ENCODE peak calls at places on chromosomes 2 and 18, in ten cellular contexts. One of them, this sample, is unnamed.

GRCh38 chr2:66318009-66318561 is 116.8 kb upstream of the MEIS1 start:
- ATAC-seq in upper lobe of right lung: no peak
- ATAC-seq in naive thymus-derived CD4-positive, alpha-beta T cell: no peak
- ATAC-seq in mucosa of descending colon: no peak
- ATAC-seq in PC-3: no peak
- ATAC-seq in K562: no peak
- ATAC-seq in HepG2: no peak
- ATAC-seq in pancreas: no peak
- ATAC-seq in lung: no peak
- ATAC-seq in upper lobe of left lung: no peak
- ATAC-seq in this sample: no peak

GRCh38 chr2:160942505-160943125 is 217.6 kb upstream of the TANK start:
- ATAC-seq in naive thymus-derived CD4-positive, alpha-beta T cell: no peak
- ATAC-seq in K562: no peak
- ATAC-seq in PC-3: no peak
- ATAC-seq in HepG2: no peak
- ATAC-seq in upper lobe of left lung: no peak
- ATAC-seq in pancreas: no peak
- ATAC-seq in upper lobe of right lung: no peak
- ATAC-seq in mucosa of descending colon: no peak
- ATAC-seq in lung: no peak
- ATAC-seq in this sample: no peak

GRCh38 chr18:78720456-78721250 is 259.0 kb upstream of the SALL3 start:
- ATAC-seq in HepG2: no peak
- ATAC-seq in mucosa of descending colon: no peak
- ATAC-seq in lung: no peak
- ATAC-seq in PC-3: no peak
- ATAC-seq in upper lobe of left lung: no peak
- ATAC-seq in pancreas: no peak
- ATAC-seq in upper lobe of right lung: no peak
- ATAC-seq in naive thymus-derived CD4-positive, alpha-beta T cell: no peak
- ATAC-seq in K562: no peak
- ATAC-seq in this sample: no peak

GRCh38 chr2:23220687-23221086 is 164.3 kb upstream of the KLHL29 start:
- ATAC-seq in HepG2: no peak
- ATAC-seq in lung: no peak
- ATAC-seq in mucosa of descending colon: no peak
- ATAC-seq in upper lobe of right lung: no peak
- ATAC-seq in pancreas: no peak
- ATAC-seq in PC-3: no peak
- ATAC-seq in naive thymus-derived CD4-positive, alpha-beta T cell: no peak
- ATAC-seq in K562: no peak
- ATAC-seq in upper lobe of left lung: no peak
- ATAC-seq in this sample: no peak

GRCh38 chr2:97718051-97718882 is 4.9 kb downstream of the ZAP70 start:
- ATAC-seq in mucosa of descending colon: peak; percentile 80
- ATAC-seq in pancreas: no peak
- ATAC-seq in upper lobe of left lung: no peak
- ATAC-seq in HepG2: no peak
- ATAC-seq in lung: peak; percentile 32
- ATAC-seq in upper lobe of right lung: peak; percentile 28
- ATAC-seq in K562: peak; percentile 20
- ATAC-seq in PC-3: no peak
- ATAC-seq in naive thymus-derived CD4-positive, alpha-beta T cell: peak; percentile 87
- ATAC-seq in this sample: no peak

GRCh38 chr2:218963597-218963996 is 4.1 kb downstream of the CDK5R2 start:
- ATAC-seq in K562: no peak
- ATAC-seq in PC-3: no peak
- ATAC-seq in upper lobe of left lung: no peak
- ATAC-seq in mucosa of descending colon: no peak
- ATAC-seq in naive thymus-derived CD4-positive, alpha-beta T cell: no peak
- ATAC-seq in lung: no peak
- ATAC-seq in pancreas: no peak
- ATAC-seq in upper lobe of right lung: no peak
- ATAC-seq in HepG2: no peak
- ATAC-seq in this sample: no peak

GRCh38 chr18:79882522-79883241 is 68.8 kb downstream of the SLC66A2 start:
- ATAC-seq in PC-3: no peak
- ATAC-seq in pancreas: no peak
- ATAC-seq in naive thymus-derived CD4-positive, alpha-beta T cell: no peak
- ATAC-seq in lung: no peak
- ATAC-seq in K562: no peak
- ATAC-seq in HepG2: no peak
- ATAC-seq in mucosa of descending colon: no peak
- ATAC-seq in upper lobe of left lung: no peak
- ATAC-seq in upper lobe of right lung: no peak
- ATAC-seq in this sample: no peak

GRCh38 chr2:233281553-233281952 is 26.1 kb upstream of the SAG start:
- ATAC-seq in PC-3: no peak
- ATAC-seq in lung: no peak
- ATAC-seq in HepG2: no peak
- ATAC-seq in mucosa of descending colon: peak; percentile 34
- ATAC-seq in upper lobe of right lung: no peak
- ATAC-seq in pancreas: no peak
- ATAC-seq in K562: no peak
- ATAC-seq in upper lobe of left lung: no peak
- ATAC-seq in naive thymus-derived CD4-positive, alpha-beta T cell: no peak
- ATAC-seq in this sample: no peak

GRCh38 chr2:27040282-27040681 is 7.5 kb downstream of the TMEM214 start:
- ATAC-seq in pancreas: no peak
- ATAC-seq in upper lobe of left lung: no peak
- ATAC-seq in HepG2: peak; percentile 17
- ATAC-seq in upper lobe of right lung: no peak
- ATAC-seq in K562: no peak
- ATAC-seq in lung: no peak
- ATAC-seq in naive thymus-derived CD4-positive, alpha-beta T cell: no peak
- ATAC-seq in mucosa of descending colon: no peak
- ATAC-seq in PC-3: no peak
- ATAC-seq in this sample: no peak

GRCh38 chr2:27038631-27039339 is 6.0 kb downstream of the TMEM214 start:
- ATAC-seq in PC-3: no peak
- ATAC-seq in K562: no peak
- ATAC-seq in lung: no peak
- ATAC-seq in pancreas: no peak
- ATAC-seq in upper lobe of right lung: no peak
- ATAC-seq in naive thymus-derived CD4-positive, alpha-beta T cell: no peak
- ATAC-seq in HepG2: no peak
- ATAC-seq in mucosa of descending colon: no peak
- ATAC-seq in upper lobe of left lung: no peak
- ATAC-seq in this sample: no peak

GRCh38 chr2:27039426-27039825 is 6.7 kb downstream of the TMEM214 start:
- ATAC-seq in upper lobe of left lung: no peak
- ATAC-seq in naive thymus-derived CD4-positive, alpha-beta T cell: no peak
- ATAC-seq in upper lobe of right lung: no peak
- ATAC-seq in K562: no peak
- ATAC-seq in mucosa of descending colon: no peak
- ATAC-seq in PC-3: no peak
- ATAC-seq in HepG2: no peak
- ATAC-seq in lung: no peak
- ATAC-seq in pancreas: no peak
- ATAC-seq in this sample: no peak

GRCh38 chr2:27041708-27042107 is 8.9 kb downstream of the TMEM214 start:
- ATAC-seq in mucosa of descending colon: no peak
- ATAC-seq in pancreas: no peak
- ATAC-seq in naive thymus-derived CD4-positive, alpha-beta T cell: no peak
- ATAC-seq in HepG2: no peak
- ATAC-seq in upper lobe of left lung: no peak
- ATAC-seq in K562: no peak
- ATAC-seq in PC-3: no peak
- ATAC-seq in upper lobe of right lung: no peak
- ATAC-seq in lung: no peak
- ATAC-seq in this sample: no peak

GRCh38 chr2:27039871-27040270 is 7.1 kb downstream of the TMEM214 start:
- ATAC-seq in upper lobe of left lung: no peak
- ATAC-seq in naive thymus-derived CD4-positive, alpha-beta T cell: no peak
- ATAC-seq in PC-3: no peak
- ATAC-seq in pancreas: no peak
- ATAC-seq in K562: no peak
- ATAC-seq in lung: no peak
- ATAC-seq in mucosa of descending colon: no peak
- ATAC-seq in HepG2: no peak
- ATAC-seq in upper lobe of right lung: no peak
- ATAC-seq in this sample: no peak
- H3K36me3 ChIP-seq in upper lobe of left lung: peaks cover 68% of the 10 kb centered on the region
- H3K36me3 ChIP-seq in naive thymus-derived CD4-positive, alpha-beta T cell: peaks cover 23% of the 10 kb centered on the region
- H3K36me3 ChIP-seq in PC-3: peaks cover 62% of the 10 kb centered on the region
- H3K36me3 ChIP-seq in pancreas: peaks cover 15% of the 10 kb centered on the region
- H3K36me3 ChIP-seq in K562: peaks cover 88% of the 10 kb centered on the region
- H3K36me3 ChIP-seq in lung: peaks cover 30% of the 10 kb centered on the region
- H3K36me3 ChIP-seq in mucosa of descending colon: peaks cover 20% of the 10 kb centered on the region
- H3K36me3 ChIP-seq in HepG2: peaks cover 78% of the 10 kb centered on the region
- H3K36me3 ChIP-seq in upper lobe of right lung: peaks cover 65% of the 10 kb centered on the region
- H3K36me3 ChIP-seq in this sample: peaks cover 70% of the 10 kb centered on the region

GRCh38 chr2:73937103-73937885 is 10.6 kb downstream of the DGUOK start:
- ATAC-seq in pancreas: peak; percentile 16
- ATAC-seq in upper lobe of left lung: no peak
- ATAC-seq in K562: peak; percentile 85
- ATAC-seq in lung: no peak
- ATAC-seq in PC-3: no peak
- ATAC-seq in upper lobe of right lung: peak; percentile 13
- ATAC-seq in HepG2: no peak
- ATAC-seq in mucosa of descending colon: no peak
- ATAC-seq in naive thymus-derived CD4-positive, alpha-beta T cell: no peak
- ATAC-seq in this sample: no peak
- H3K36me3 ChIP-seq in pancreas: no peaks in the 10 kb centered on the region
- H3K36me3 ChIP-seq in upper lobe of left lung: no peaks in the 10 kb centered on the region
- H3K36me3 ChIP-seq in K562: peaks cover 76% of the 10 kb centered on the region
- H3K36me3 ChIP-seq in lung: peaks cover 2% of the 10 kb centered on the region
- H3K36me3 ChIP-seq in PC-3: peaks cover 10% of the 10 kb centered on the region
- H3K36me3 ChIP-seq in upper lobe of right lung: peaks cover 26% of the 10 kb centered on the region
- H3K36me3 ChIP-seq in HepG2: peaks cover 65% of the 10 kb centered on the region
- H3K36me3 ChIP-seq in mucosa of descending colon: no peaks in the 10 kb centered on the region
- H3K36me3 ChIP-seq in naive thymus-derived CD4-positive, alpha-beta T cell: no peaks in the 10 kb centered on the region
- H3K36me3 ChIP-seq in this sample: no peaks in the 10 kb centered on the region

DNA sequence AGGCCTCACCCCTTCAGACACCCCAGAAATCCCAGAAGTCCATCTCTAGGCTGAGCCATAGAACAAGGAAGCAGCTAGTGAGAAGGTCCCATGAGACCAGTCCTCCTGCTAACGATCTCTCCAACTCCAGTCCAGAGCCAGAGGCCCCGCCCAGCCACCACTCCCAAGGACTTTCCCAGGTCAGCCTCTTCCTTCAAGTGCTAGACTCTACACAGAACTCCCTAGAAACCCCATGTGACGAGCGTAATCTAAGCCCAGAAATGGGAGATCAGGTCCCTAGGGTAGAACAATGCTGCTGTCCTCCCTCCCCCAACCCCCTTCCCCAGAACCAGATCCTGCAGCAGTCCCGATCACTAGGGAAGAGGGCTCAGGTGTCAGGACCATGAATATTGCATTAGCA is 6.9 kb downstream of the DCTN1 start:
- ATAC-seq in lung: peak; percentile 51
- ATAC-seq in upper lobe of left lung: peak; percentile 67
- ATAC-seq in K562: no peak
- ATAC-seq in naive thymus-derived CD4-positive, alpha-beta T cell: no peak
- ATAC-seq in HepG2: no peak
- ATAC-seq in mucosa of descending colon: peak; percentile 97
- ATAC-seq in PC-3: no peak
- ATAC-seq in upper lobe of right lung: peak; percentile 80
- ATAC-seq in pancreas: peak; percentile 65
- ATAC-seq in this sample: no peak
- H3K36me3 ChIP-seq in lung: peaks cover 20% of the 10 kb centered on the region
- H3K36me3 ChIP-seq in upper lobe of left lung: peaks cover 50% of the 10 kb centered on the region
- H3K36me3 ChIP-seq in K562: peaks cover 41% of the 10 kb centered on the region
- H3K36me3 ChIP-seq in naive thymus-derived CD4-positive, alpha-beta T cell: peaks cover 23% of the 10 kb centered on the region
- H3K36me3 ChIP-seq in HepG2: peaks cover 70% of the 10 kb centered on the region
- H3K36me3 ChIP-seq in mucosa of descending colon: peaks cover 14% of the 10 kb centered on the region
- H3K36me3 ChIP-seq in PC-3: peaks cover 19% of the 10 kb centered on the region
- H3K36me3 ChIP-seq in upper lobe of right lung: peaks cover 58% of the 10 kb centered on the region
- H3K36me3 ChIP-seq in pancreas: no peaks in the 10 kb centered on the region
- H3K36me3 ChIP-seq in this sample: peaks cover 65% of the 10 kb centered on the region

DNA sequence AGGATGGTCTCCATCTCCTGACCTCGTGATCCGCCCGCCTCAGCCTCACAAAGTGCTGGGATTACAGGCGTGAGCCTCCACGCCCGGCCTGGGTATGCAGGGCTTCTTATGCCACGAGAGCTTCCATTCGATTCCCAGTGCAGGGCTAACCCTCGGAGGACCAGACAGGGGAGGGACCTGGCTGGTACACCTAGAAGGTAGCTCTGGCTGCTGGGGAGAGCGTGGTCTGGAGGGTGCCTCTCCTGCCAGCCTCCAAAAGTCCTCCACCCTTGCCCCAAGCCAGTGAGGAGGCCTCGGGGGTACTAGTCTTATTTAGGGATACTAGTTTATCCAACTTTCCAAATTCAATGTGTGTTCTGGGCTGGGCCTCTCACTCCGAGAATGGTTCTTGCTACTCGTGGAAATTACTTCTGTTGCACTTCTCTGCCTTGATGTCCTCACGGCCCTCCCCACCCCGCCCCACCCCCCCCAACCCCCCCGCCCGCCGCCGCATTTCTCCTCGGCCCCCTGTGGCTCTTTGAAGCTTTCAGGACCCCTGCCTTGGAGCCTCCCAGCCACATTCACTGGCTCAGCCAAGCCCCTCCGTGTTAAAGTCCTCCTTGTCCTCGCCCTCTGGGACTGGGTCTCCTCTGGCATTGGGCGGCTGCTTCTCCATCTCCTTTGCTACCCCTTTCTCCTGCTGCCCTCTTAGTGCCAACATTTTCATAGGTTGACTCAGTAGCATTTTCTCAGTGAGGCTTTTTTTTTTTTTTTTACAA is 143.0 kb upstream of the EPAS1 start:
- ATAC-seq in K562: no peak
- ATAC-seq in upper lobe of right lung: no peak
- ATAC-seq in mucosa of descending colon: no peak
- ATAC-seq in pancreas: no peak
- ATAC-seq in upper lobe of left lung: no peak
- ATAC-seq in PC-3: no peak
- ATAC-seq in naive thymus-derived CD4-positive, alpha-beta T cell: no peak
- ATAC-seq in HepG2: no peak
- ATAC-seq in lung: no peak
- ATAC-seq in this sample: no peak
- H3K36me3 ChIP-seq in K562: no peaks in the 10 kb centered on the region
- H3K36me3 ChIP-seq in upper lobe of right lung: peaks cover 20% of the 10 kb centered on the region
- H3K36me3 ChIP-seq in mucosa of descending colon: no peaks in the 10 kb centered on the region
- H3K36me3 ChIP-seq in pancreas: no peaks in the 10 kb centered on the region
- H3K36me3 ChIP-seq in upper lobe of left lung: peaks cover 43% of the 10 kb centered on the region
- H3K36me3 ChIP-seq in PC-3: no peaks in the 10 kb centered on the region
- H3K36me3 ChIP-seq in naive thymus-derived CD4-positive, alpha-beta T cell: no peaks in the 10 kb centered on the region
- H3K36me3 ChIP-seq in HepG2: no peaks in the 10 kb centered on the region
- H3K36me3 ChIP-seq in lung: no peaks in the 10 kb centered on the region
- H3K36me3 ChIP-seq in this sample: peaks cover 41% of the 10 kb centered on the region